ENCODE peak calls at places on chromosome 9, in six cellular contexts. One of them, this sample, is unnamed.

GRCh38 chr9:77014597-77015263 is 4.7 kb upstream of the FOXB2 start:
- DNase-seq in fibroblast of pulmonary artery: no peak
- DNase-seq in endothelial cell of umbilical vein: no peak
- DNase-seq in GM06990: no peak
- DNase-seq in IMR-90: no peak
- DNase-seq in lung: no peak
- DNase-seq in this sample: no peak

GRCh38 chr9:6680797-6681146 is 35.2 kb upstream of the GLDC start:
- DNase-seq in endothelial cell of umbilical vein: no peak
- DNase-seq in IMR-90: peak; percentile 40
- DNase-seq in lung: peak; percentile 69
- DNase-seq in GM06990: no peak
- DNase-seq in fibroblast of pulmonary artery: no peak
- DNase-seq in this sample: peak; percentile 59

GRCh38 chr9:90064248-90064647 is 459.4 kb downstream of the GADD45G start:
- DNase-seq in endothelial cell of umbilical vein: no peak
- DNase-seq in lung: no peak
- DNase-seq in IMR-90: no peak
- DNase-seq in fibroblast of pulmonary artery: no peak
- DNase-seq in GM06990: no peak
- DNase-seq in this sample: no peak

GRCh38 chr9:135043345-135043744 is 44.1 kb upstream of the OLFM1 start:
- DNase-seq in lung: no peak
- DNase-seq in fibroblast of pulmonary artery: no peak
- DNase-seq in endothelial cell of umbilical vein: no peak
- DNase-seq in IMR-90: no peak
- DNase-seq in GM06990: no peak
- DNase-seq in this sample: no peak

GRCh38 chr9:117021881-117022280 is 334.8 kb downstream of the TRIM32 start:
- DNase-seq in endothelial cell of umbilical vein: no peak
- DNase-seq in fibroblast of pulmonary artery: no peak
- DNase-seq in GM06990: no peak
- DNase-seq in lung: no peak
- DNase-seq in IMR-90: no peak
- DNase-seq in this sample: no peak

GRCh38 chr9:20811872-20812271 is 127.8 kb downstream of the FOCAD start:
- DNase-seq in lung: no peak
- DNase-seq in GM06990: no peak
- DNase-seq in fibroblast of pulmonary artery: peak; percentile 43
- DNase-seq in IMR-90: peak; percentile 76
- DNase-seq in endothelial cell of umbilical vein: no peak
- DNase-seq in this sample: no peak

GRCh38 chr9:135408676-135409254 is 70.8 kb upstream of the PPP1R26 start:
- DNase-seq in fibroblast of pulmonary artery: no peak
- DNase-seq in lung: no peak
- DNase-seq in IMR-90: no peak
- DNase-seq in GM06990: no peak
- DNase-seq in endothelial cell of umbilical vein: no peak
- DNase-seq in this sample: no peak

GRCh38 chr9:121322037-121322736 is 47.9 kb downstream of the STOM start:
- DNase-seq in endothelial cell of umbilical vein: peak; percentile 88
- DNase-seq in GM06990: no peak
- DNase-seq in IMR-90: peak; percentile 98
- DNase-seq in fibroblast of pulmonary artery: peak; percentile 96
- DNase-seq in lung: no peak
- DNase-seq in this sample: no peak

GRCh38 chr9:36849943-36850342 is 184.1 kb downstream of the PAX5 start:
- DNase-seq in lung: no peak
- DNase-seq in GM06990: no peak
- DNase-seq in fibroblast of pulmonary artery: no peak
- DNase-seq in endothelial cell of umbilical vein: no peak
- DNase-seq in IMR-90: no peak
- DNase-seq in this sample: no peak

GRCh38 chr9:6302417-6302816 is 25.8 kb upstream of the TPD52L3 start:
- DNase-seq in IMR-90: peak; percentile 4
- DNase-seq in GM06990: no peak
- DNase-seq in endothelial cell of umbilical vein: peak; percentile 40
- DNase-seq in lung: no peak
- DNase-seq in fibroblast of pulmonary artery: peak; percentile 40
- DNase-seq in this sample: no peak

GRCh38 chr9:85516976-85517637 is 224.6 kb downstream of the AGTPBP1 start:
- DNase-seq in lung: no peak
- DNase-seq in endothelial cell of umbilical vein: no peak
- DNase-seq in IMR-90: no peak
- DNase-seq in GM06990: no peak
- DNase-seq in fibroblast of pulmonary artery: no peak
- DNase-seq in this sample: no peak

GRCh38 chr9:105973811-105974407 is 279.6 kb downstream of the TMEM38B start:
- DNase-seq in endothelial cell of umbilical vein: no peak
- DNase-seq in lung: no peak
- DNase-seq in GM06990: no peak
- DNase-seq in IMR-90: no peak
- DNase-seq in fibroblast of pulmonary artery: peak; percentile 7
- DNase-seq in this sample: no peak

GRCh38 chr9:15249042-15249818 is 57.8 kb downstream of the TTC39B start:
- DNase-seq in lung: no peak
- DNase-seq in fibroblast of pulmonary artery: peak; percentile 86
- DNase-seq in endothelial cell of umbilical vein: peak; percentile 69
- DNase-seq in GM06990: no peak
- DNase-seq in IMR-90: peak; percentile 87
- DNase-seq in this sample: no peak

GRCh38 chr9:121568541-121569265 is 69.1 kb upstream of the GGTA1 start:
- DNase-seq in endothelial cell of umbilical vein: peak; percentile 61
- DNase-seq in lung: no peak
- DNase-seq in fibroblast of pulmonary artery: peak; percentile 25
- DNase-seq in GM06990: no peak
- DNase-seq in IMR-90: peak; percentile 24
- DNase-seq in this sample: peak; percentile 70

GRCh38 chr9:88280816-88281382 is 107.3 kb upstream of the SPIN1 start:
- DNase-seq in endothelial cell of umbilical vein: no peak
- DNase-seq in GM06990: no peak
- DNase-seq in lung: no peak
- DNase-seq in fibroblast of pulmonary artery: peak; percentile 11
- DNase-seq in IMR-90: peak; percentile 76
- DNase-seq in this sample: peak; percentile 8

GRCh38 chr9:69891696-69892095 is 71.1 kb downstream of the CFAP95 start:
- DNase-seq in endothelial cell of umbilical vein: no peak
- DNase-seq in GM06990: no peak
- DNase-seq in lung: no peak
- DNase-seq in IMR-90: no peak
- DNase-seq in fibroblast of pulmonary artery: no peak
- DNase-seq in this sample: no peak

GRCh38 chr9:37151802-37152201 is 31.4 kb downstream of the ZCCHC7 start:
- DNase-seq in IMR-90: no peak
- DNase-seq in lung: no peak
- DNase-seq in GM06990: no peak
- DNase-seq in endothelial cell of umbilical vein: peak; percentile 15
- DNase-seq in fibroblast of pulmonary artery: no peak
- DNase-seq in this sample: no peak

GRCh38 chr9:806285-807156 is 35.0 kb upstream of the DMRT1 start:
- DNase-seq in GM06990: no peak
- DNase-seq in fibroblast of pulmonary artery: peak; percentile 64
- DNase-seq in endothelial cell of umbilical vein: peak; percentile 50
- DNase-seq in IMR-90: peak; percentile 51
- DNase-seq in lung: no peak
- DNase-seq in this sample: no peak

GRCh38 chr9:129102791-129103594 is 7.6 kb downstream of the CRAT start:
- DNase-seq in IMR-90: peak; percentile 35
- DNase-seq in lung: peak; percentile 45
- DNase-seq in fibroblast of pulmonary artery: peak; percentile 52
- DNase-seq in GM06990: no peak
- DNase-seq in endothelial cell of umbilical vein: peak; percentile 27
- DNase-seq in this sample: peak; percentile 69

GRCh38 chr9:37752646-37753488 is 738 bp upstream of the TRMT10B start:
- DNase-seq in endothelial cell of umbilical vein: no peak
- DNase-seq in GM06990: no peak
- DNase-seq in fibroblast of pulmonary artery: no peak
- DNase-seq in IMR-90: no peak
- DNase-seq in lung: no peak
- DNase-seq in this sample: peak; percentile 76

GRCh38 chr9:97905228-97905627 is 17.1 kb downstream of the TRMO start:
- DNase-seq in IMR-90: no peak
- DNase-seq in GM06990: no peak
- DNase-seq in fibroblast of pulmonary artery: no peak
- DNase-seq in lung: no peak
- DNase-seq in endothelial cell of umbilical vein: no peak
- DNase-seq in this sample: no peak

GRCh38 chr9:93185261-93186150 is 1.6 kb downstream of the WNK2 start:
- DNase-seq in lung: no peak
- DNase-seq in IMR-90: no peak
- DNase-seq in fibroblast of pulmonary artery: no peak
- DNase-seq in GM06990: no peak
- DNase-seq in endothelial cell of umbilical vein: no peak
- DNase-seq in this sample: no peak

GRCh38 chr9:93183106-93183662 is 755 bp upstream of the WNK2 start:
- DNase-seq in GM06990: no peak
- DNase-seq in fibroblast of pulmonary artery: no peak
- DNase-seq in IMR-90: no peak
- DNase-seq in endothelial cell of umbilical vein: no peak
- DNase-seq in lung: no peak
- DNase-seq in this sample: no peak

GRCh38 chr9:93182572-93182971 is 1.4 kb upstream of the WNK2 start:
- DNase-seq in GM06990: no peak
- DNase-seq in lung: no peak
- DNase-seq in endothelial cell of umbilical vein: no peak
- DNase-seq in fibroblast of pulmonary artery: no peak
- DNase-seq in IMR-90: no peak
- DNase-seq in this sample: no peak

GRCh38 chr9:93184439-93185221 is 691 bp downstream of the WNK2 start:
- DNase-seq in fibroblast of pulmonary artery: no peak
- DNase-seq in GM06990: no peak
- DNase-seq in endothelial cell of umbilical vein: no peak
- DNase-seq in lung: no peak
- DNase-seq in IMR-90: no peak
- DNase-seq in this sample: peak; percentile 33

DNA sequence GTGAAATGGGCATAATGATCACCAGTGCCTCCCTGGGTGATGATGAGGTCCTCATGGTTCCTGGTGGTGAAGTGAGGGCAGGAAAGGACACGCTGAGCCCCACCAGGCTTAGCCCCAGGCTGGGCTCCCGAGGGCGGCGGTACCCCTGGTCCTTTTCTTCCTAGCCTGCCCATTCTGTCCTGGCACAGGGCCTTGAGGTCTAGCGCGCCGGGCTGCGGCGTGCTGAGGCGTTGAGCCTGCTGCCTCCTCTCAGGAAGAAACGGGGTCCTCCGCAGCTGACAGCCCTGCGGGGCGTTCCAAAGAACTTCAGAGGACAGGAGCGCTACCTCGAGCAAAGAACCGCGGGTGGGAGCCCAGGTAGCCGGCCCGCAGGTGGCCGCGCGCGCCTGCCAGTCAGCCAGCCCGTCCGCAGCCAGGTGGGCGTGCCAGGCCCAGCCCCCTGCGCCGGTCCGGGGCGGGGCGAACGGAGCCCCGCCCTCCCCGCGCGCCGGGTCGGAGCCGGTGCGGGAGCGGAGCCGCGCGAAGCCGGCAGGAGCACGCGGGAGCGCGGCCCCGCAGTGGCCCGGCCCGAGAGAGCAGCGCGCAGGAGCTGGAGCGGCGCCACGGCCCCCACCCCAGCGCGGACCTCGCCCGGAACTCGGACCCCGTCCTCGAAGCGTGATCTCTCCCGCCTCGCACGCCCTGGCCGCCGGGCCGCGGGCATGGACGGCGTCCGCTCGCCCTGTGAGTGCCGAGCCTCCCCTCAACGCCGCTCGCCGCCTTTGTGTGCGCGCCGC is at the start of gene WNK2:
- DNase-seq in lung: no peak
- DNase-seq in IMR-90: no peak
- DNase-seq in GM06990: no peak
- DNase-seq in fibroblast of pulmonary artery: no peak
- DNase-seq in endothelial cell of umbilical vein: no peak
- DNase-seq in this sample: peak; percentile 50
- H3K4me3 ChIP-seq in lung: peak within 1 kb of the TSS; percentile 41
- H3K4me3 ChIP-seq in IMR-90: no peak within 1 kb of the TSS
- H3K4me3 ChIP-seq in GM06990: no peak within 1 kb of the TSS
- H3K4me3 ChIP-seq in fibroblast of pulmonary artery: no peak within 1 kb of the TSS
- H3K4me3 ChIP-seq in endothelial cell of umbilical vein: no peak within 1 kb of the TSS
- H3K4me3 ChIP-seq in this sample: peak within 1 kb of the TSS; percentile 49

DNA sequence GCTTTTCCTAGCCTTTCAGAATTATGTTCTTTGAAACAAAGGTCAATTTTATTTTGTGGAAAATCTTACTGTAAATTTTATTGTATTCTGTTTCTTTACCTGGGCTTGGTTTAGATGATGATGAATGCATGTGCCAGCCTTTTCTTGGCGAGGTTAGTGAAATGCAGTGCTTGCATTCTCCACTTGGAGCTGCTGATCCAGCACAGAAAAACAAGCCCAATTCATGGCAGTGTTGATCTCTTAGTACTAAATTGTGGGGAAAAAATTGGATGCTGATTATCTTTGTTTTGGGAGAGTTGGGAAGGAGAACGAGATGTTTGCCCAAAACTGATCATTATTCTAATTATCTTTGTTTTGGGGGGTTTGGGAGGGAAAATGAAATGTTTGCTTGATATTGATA is 3.7 kb downstream of the HABP4 start:
- DNase-seq in fibroblast of pulmonary artery: peak; percentile 62
- DNase-seq in lung: no peak
- DNase-seq in IMR-90: peak; percentile 47
- DNase-seq in GM06990: no peak
- DNase-seq in endothelial cell of umbilical vein: peak; percentile 31
- DNase-seq in this sample: peak; percentile 49
- TF ChIP-seq CTCF in fibroblast of pulmonary artery: peak; percentile 72
- TF ChIP-seq CTCF in lung: no peak
- TF ChIP-seq CTCF in IMR-90: peak; percentile 50
- TF ChIP-seq CTCF in GM06990: peak; percentile 38
- TF ChIP-seq CTCF in endothelial cell of umbilical vein: peak; percentile 10
- TF ChIP-seq CTCF in this sample: peak; percentile 62

GRCh38 chr9:134026981-134027380 is 1.7 kb downstream of the BRD3OS start:
- DNase-seq in endothelial cell of umbilical vein: no peak
- DNase-seq in fibroblast of pulmonary artery: no peak
- DNase-seq in GM06990: no peak
- DNase-seq in lung: no peak
- DNase-seq in IMR-90: no peak
- DNase-seq in this sample: no peak

GRCh38 chr9:134025606-134026541 is 593 bp downstream of the BRD3OS start:
- DNase-seq in fibroblast of pulmonary artery: peak; percentile 33
- DNase-seq in endothelial cell of umbilical vein: peak; percentile 34
- DNase-seq in IMR-90: peak; percentile 41
- DNase-seq in lung: peak; percentile 48
- DNase-seq in GM06990: peak; percentile 80
- DNase-seq in this sample: peak; percentile 29

GRCh38 chr9:134027561-134027960 is 2.3 kb downstream of the BRD3OS start:
- DNase-seq in lung: no peak
- DNase-seq in fibroblast of pulmonary artery: no peak
- DNase-seq in GM06990: no peak
- DNase-seq in endothelial cell of umbilical vein: no peak
- DNase-seq in IMR-90: no peak
- DNase-seq in this sample: no peak

GRCh38 chr9:134028076-134028475 is 2.8 kb downstream of the BRD3OS start:
- DNase-seq in lung: no peak
- DNase-seq in fibroblast of pulmonary artery: no peak
- DNase-seq in endothelial cell of umbilical vein: no peak
- DNase-seq in IMR-90: no peak
- DNase-seq in GM06990: no peak
- DNase-seq in this sample: no peak

GRCh38 chr9:134026561-134026960 is 1.3 kb downstream of the BRD3OS start:
- DNase-seq in lung: no peak
- DNase-seq in endothelial cell of umbilical vein: no peak
- DNase-seq in IMR-90: no peak
- DNase-seq in GM06990: no peak
- DNase-seq in fibroblast of pulmonary artery: no peak
- DNase-seq in this sample: no peak
- H3K4me3 ChIP-seq in lung: no peak overlapping the region
- H3K4me3 ChIP-seq in endothelial cell of umbilical vein: no peak overlapping the region
- H3K4me3 ChIP-seq in IMR-90: no peak overlapping the region
- H3K4me3 ChIP-seq in GM06990: no peak overlapping the region
- H3K4me3 ChIP-seq in fibroblast of pulmonary artery: no peak overlapping the region
- H3K4me3 ChIP-seq in this sample: peak overlapping the region; percentile 85

GRCh38 chr9:93680445-93681315 is 104.3 kb downstream of the PHF2 start:
- DNase-seq in GM06990: no peak
- DNase-seq in endothelial cell of umbilical vein: no peak
- DNase-seq in IMR-90: no peak
- DNase-seq in fibroblast of pulmonary artery: no peak
- DNase-seq in lung: peak; percentile 25
- DNase-seq in this sample: peak; percentile 10
- TF ChIP-seq CTCF in GM06990: no peak
- TF ChIP-seq CTCF in endothelial cell of umbilical vein: no peak
- TF ChIP-seq CTCF in IMR-90: no peak
- TF ChIP-seq CTCF in fibroblast of pulmonary artery: no peak
- TF ChIP-seq CTCF in lung: no peak
- TF ChIP-seq CTCF in this sample: no peak

This sample was measured in testis.